ENCODE peak calls at places on chromosomes 11 and 22, in nine cellular contexts. One of them, this sample, is unnamed.

GRCh38 chr11:70854891-70855556 is 397.4 kb downstream of the SHANK2 start:
- DNase-seq in cardiac muscle cell: peak
- DNase-seq in neural progenitor cell: no peak
- DNase-seq in cardiac fibroblast: no peak
- DNase-seq in mucosa of descending colon: no peak
- DNase-seq in GM12865: no peak
- DNase-seq in Caco-2: no peak
- DNase-seq in WERI-Rb-1: peak
- DNase-seq in body of pancreas: peak
- DNase-seq in this sample: no peak

GRCh38 chr11:117107701-117108590 is 9.7 kb upstream of the SIK3 start:
- DNase-seq in cardiac muscle cell: no peak
- DNase-seq in neural progenitor cell: no peak
- DNase-seq in cardiac fibroblast: peak
- DNase-seq in mucosa of descending colon: no peak
- DNase-seq in GM12865: no peak
- DNase-seq in Caco-2: no peak
- DNase-seq in WERI-Rb-1: no peak
- DNase-seq in body of pancreas: no peak
- DNase-seq in this sample: no peak

GRCh38 chr11:61749607-61750217 is 2.7 kb upstream of the MYRF start:
- DNase-seq in cardiac muscle cell: no peak
- DNase-seq in neural progenitor cell: peak
- DNase-seq in cardiac fibroblast: no peak
- DNase-seq in mucosa of descending colon: no peak
- DNase-seq in GM12865: no peak
- DNase-seq in Caco-2: no peak
- DNase-seq in WERI-Rb-1: no peak
- DNase-seq in body of pancreas: no peak
- DNase-seq in this sample: no peak

GRCh38 chr11:88494857-88495256 is 157.3 kb upstream of the CTSC start:
- DNase-seq in cardiac muscle cell: peak
- DNase-seq in neural progenitor cell: peak
- DNase-seq in cardiac fibroblast: no peak
- DNase-seq in mucosa of descending colon: no peak
- DNase-seq in GM12865: peak
- DNase-seq in Caco-2: no peak
- DNase-seq in WERI-Rb-1: no peak
- DNase-seq in body of pancreas: no peak
- DNase-seq in this sample: no peak

GRCh38 chr22:17902960-17903359 is 121.4 kb downstream of the MICAL3 start:
- DNase-seq in cardiac muscle cell: no peak
- DNase-seq in neural progenitor cell: no peak
- DNase-seq in cardiac fibroblast: no peak
- DNase-seq in mucosa of descending colon: no peak
- DNase-seq in GM12865: no peak
- DNase-seq in Caco-2: no peak
- DNase-seq in WERI-Rb-1: no peak
- DNase-seq in body of pancreas: no peak
- DNase-seq in this sample: no peak

GRCh38 chr22:39306456-39307361 is 12.7 kb downstream of the RPL3 start:
- DNase-seq in cardiac muscle cell: peak
- DNase-seq in neural progenitor cell: peak
- DNase-seq in cardiac fibroblast: peak
- DNase-seq in mucosa of descending colon: no peak
- DNase-seq in GM12865: peak
- DNase-seq in Caco-2: peak
- DNase-seq in WERI-Rb-1: peak
- DNase-seq in body of pancreas: peak
- DNase-seq in this sample: no peak

GRCh38 chr22:42957958-42958357 is 57.0 kb downstream of the PACSIN2 start:
- DNase-seq in cardiac muscle cell: no peak
- DNase-seq in neural progenitor cell: no peak
- DNase-seq in cardiac fibroblast: peak
- DNase-seq in mucosa of descending colon: no peak
- DNase-seq in GM12865: no peak
- DNase-seq in Caco-2: no peak
- DNase-seq in WERI-Rb-1: no peak
- DNase-seq in body of pancreas: no peak
- DNase-seq in this sample: no peak

GRCh38 chr22:50712341-50713007 is 25.5 kb upstream of the ACR start:
- DNase-seq in cardiac muscle cell: no peak
- DNase-seq in neural progenitor cell: no peak
- DNase-seq in cardiac fibroblast: no peak
- DNase-seq in mucosa of descending colon: no peak
- DNase-seq in GM12865: no peak
- DNase-seq in Caco-2: no peak
- DNase-seq in WERI-Rb-1: no peak
- DNase-seq in body of pancreas: no peak
- DNase-seq in this sample: no peak

GRCh38 chr11:44047931-44048431 is at the start of gene ACCSL:
- DNase-seq in cardiac muscle cell: no peak
- DNase-seq in neural progenitor cell: no peak
- DNase-seq in cardiac fibroblast: peak
- DNase-seq in mucosa of descending colon: no peak
- DNase-seq in GM12865: no peak
- DNase-seq in Caco-2: no peak
- DNase-seq in WERI-Rb-1: no peak
- DNase-seq in body of pancreas: no peak
- DNase-seq in this sample: no peak

GRCh38 chr11:84247931-84248330 is 961.8 kb upstream of the CCDC90B start:
- DNase-seq in cardiac muscle cell: no peak
- DNase-seq in neural progenitor cell: no peak
- DNase-seq in cardiac fibroblast: peak
- DNase-seq in mucosa of descending colon: no peak
- DNase-seq in GM12865: no peak
- DNase-seq in Caco-2: no peak
- DNase-seq in WERI-Rb-1: no peak
- DNase-seq in body of pancreas: no peak
- DNase-seq in this sample: no peak

GRCh38 chr22:46674367-46674781 is 54.2 kb downstream of the GRAMD4 start:
- DNase-seq in cardiac muscle cell: no peak
- DNase-seq in neural progenitor cell: no peak
- DNase-seq in cardiac fibroblast: no peak
- DNase-seq in mucosa of descending colon: peak
- DNase-seq in GM12865: peak
- DNase-seq in Caco-2: no peak
- DNase-seq in WERI-Rb-1: no peak
- DNase-seq in body of pancreas: peak
- DNase-seq in this sample: no peak

GRCh38 chr11:34426766-34427170 is 12.0 kb upstream of the CAT start:
- DNase-seq in cardiac muscle cell: no peak
- DNase-seq in neural progenitor cell: no peak
- DNase-seq in cardiac fibroblast: no peak
- DNase-seq in mucosa of descending colon: no peak
- DNase-seq in GM12865: no peak
- DNase-seq in Caco-2: no peak
- DNase-seq in WERI-Rb-1: no peak
- DNase-seq in body of pancreas: no peak
- DNase-seq in this sample: peak

GRCh38 chr11:81033779-81034550 is 1593.1 kb upstream of the TENM4 start:
- DNase-seq in cardiac muscle cell: no peak
- DNase-seq in neural progenitor cell: no peak
- DNase-seq in cardiac fibroblast: no peak
- DNase-seq in mucosa of descending colon: no peak
- DNase-seq in GM12865: peak
- DNase-seq in Caco-2: no peak
- DNase-seq in WERI-Rb-1: no peak
- DNase-seq in body of pancreas: no peak
- DNase-seq in this sample: no peak

GRCh38 chr11:9605742-9606141 is 32.3 kb downstream of the WEE1 start:
- DNase-seq in cardiac muscle cell: no peak
- DNase-seq in neural progenitor cell: no peak
- DNase-seq in cardiac fibroblast: no peak
- DNase-seq in mucosa of descending colon: no peak
- DNase-seq in GM12865: no peak
- DNase-seq in Caco-2: no peak
- DNase-seq in WERI-Rb-1: no peak
- DNase-seq in body of pancreas: no peak
- DNase-seq in this sample: no peak

GRCh38 chr11:9607511-9607899 is 34.0 kb downstream of the WEE1 start:
- DNase-seq in cardiac muscle cell: no peak
- DNase-seq in neural progenitor cell: peak
- DNase-seq in cardiac fibroblast: no peak
- DNase-seq in mucosa of descending colon: no peak
- DNase-seq in GM12865: no peak
- DNase-seq in Caco-2: peak
- DNase-seq in WERI-Rb-1: no peak
- DNase-seq in body of pancreas: no peak
- DNase-seq in this sample: no peak

GRCh38 chr11:9604134-9604533 is 30.7 kb downstream of the WEE1 start:
- DNase-seq in cardiac muscle cell: no peak
- DNase-seq in neural progenitor cell: no peak
- DNase-seq in cardiac fibroblast: no peak
- DNase-seq in mucosa of descending colon: no peak
- DNase-seq in GM12865: no peak
- DNase-seq in Caco-2: no peak
- DNase-seq in WERI-Rb-1: no peak
- DNase-seq in body of pancreas: no peak
- DNase-seq in this sample: no peak

GRCh38 chr11:9609002-9609759 is 35.7 kb downstream of the WEE1 start:
- DNase-seq in cardiac muscle cell: no peak
- DNase-seq in neural progenitor cell: no peak
- DNase-seq in cardiac fibroblast: no peak
- DNase-seq in mucosa of descending colon: no peak
- DNase-seq in GM12865: peak
- DNase-seq in Caco-2: no peak
- DNase-seq in WERI-Rb-1: no peak
- DNase-seq in body of pancreas: no peak
- DNase-seq in this sample: no peak

GRCh38 chr11:9606799-9607510 is 33.5 kb downstream of the WEE1 start:
- DNase-seq in cardiac muscle cell: no peak
- DNase-seq in neural progenitor cell: peak
- DNase-seq in cardiac fibroblast: no peak
- DNase-seq in mucosa of descending colon: no peak
- DNase-seq in GM12865: no peak
- DNase-seq in Caco-2: peak
- DNase-seq in WERI-Rb-1: peak
- DNase-seq in body of pancreas: no peak
- DNase-seq in this sample: no peak
- TF ChIP-seq CTCF in cardiac muscle cell: no peak
- TF ChIP-seq CTCF in neural progenitor cell: peak
- TF ChIP-seq CTCF in cardiac fibroblast: no peak
- TF ChIP-seq CTCF in mucosa of descending colon: no peak
- TF ChIP-seq CTCF in GM12865: no peak
- TF ChIP-seq CTCF in Caco-2: peak
- TF ChIP-seq CTCF in WERI-Rb-1: peak
- TF ChIP-seq CTCF in body of pancreas: no peak
- TF ChIP-seq CTCF in this sample: no peak

DNA sequence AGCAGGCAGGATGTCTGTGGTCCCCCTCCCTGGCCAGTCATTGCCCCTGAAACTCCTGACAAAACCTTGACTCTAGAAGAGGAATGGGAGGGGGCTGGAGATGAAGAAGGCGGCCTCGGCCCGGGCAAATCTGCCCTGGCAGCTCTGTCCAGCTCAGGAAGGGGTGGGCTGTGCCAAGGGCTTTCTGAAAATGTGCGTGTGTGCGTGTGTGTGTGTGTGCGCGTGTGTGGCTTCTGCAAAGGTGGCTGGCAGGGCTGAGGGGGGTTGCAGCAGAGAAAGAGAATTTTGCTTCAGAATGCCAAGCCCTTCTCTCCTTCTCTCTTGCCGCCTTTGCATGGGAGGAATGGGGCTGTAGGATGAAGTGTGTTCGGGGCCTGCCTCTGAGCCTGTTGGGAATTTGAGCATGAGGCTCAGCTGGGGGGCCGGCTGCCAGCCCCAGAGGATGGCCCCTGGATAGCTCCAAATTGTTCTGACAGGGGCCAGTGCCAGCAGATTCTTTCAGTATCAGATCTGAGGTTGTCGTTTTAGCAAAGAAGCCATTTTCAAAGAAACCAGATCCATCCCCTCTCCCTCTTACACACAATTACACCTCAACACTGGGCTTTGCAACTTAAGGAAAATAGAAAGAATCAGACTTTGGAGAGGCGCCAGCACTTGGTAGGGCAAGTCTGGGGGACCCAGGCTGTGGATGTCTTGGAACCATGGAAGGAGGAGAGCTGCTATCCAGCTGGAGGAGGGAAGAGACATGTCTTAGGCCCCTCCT is 3.5 kb downstream of the TIMP3 start:
- DNase-seq in cardiac muscle cell: no peak
- DNase-seq in neural progenitor cell: peak
- DNase-seq in cardiac fibroblast: no peak
- DNase-seq in mucosa of descending colon: no peak
- DNase-seq in GM12865: no peak
- DNase-seq in Caco-2: no peak
- DNase-seq in WERI-Rb-1: no peak
- DNase-seq in body of pancreas: no peak
- DNase-seq in this sample: no peak
- H3K4me3 ChIP-seq in cardiac muscle cell: no peak
- H3K4me3 ChIP-seq in neural progenitor cell: peak
- H3K4me3 ChIP-seq in cardiac fibroblast: no peak
- H3K4me3 ChIP-seq in mucosa of descending colon: no peak
- H3K4me3 ChIP-seq in GM12865: no peak
- H3K4me3 ChIP-seq in Caco-2: no peak
- H3K4me3 ChIP-seq in WERI-Rb-1: no peak
- H3K4me3 ChIP-seq in body of pancreas: no peak
- H3K4me3 ChIP-seq in this sample: peak

DNA sequence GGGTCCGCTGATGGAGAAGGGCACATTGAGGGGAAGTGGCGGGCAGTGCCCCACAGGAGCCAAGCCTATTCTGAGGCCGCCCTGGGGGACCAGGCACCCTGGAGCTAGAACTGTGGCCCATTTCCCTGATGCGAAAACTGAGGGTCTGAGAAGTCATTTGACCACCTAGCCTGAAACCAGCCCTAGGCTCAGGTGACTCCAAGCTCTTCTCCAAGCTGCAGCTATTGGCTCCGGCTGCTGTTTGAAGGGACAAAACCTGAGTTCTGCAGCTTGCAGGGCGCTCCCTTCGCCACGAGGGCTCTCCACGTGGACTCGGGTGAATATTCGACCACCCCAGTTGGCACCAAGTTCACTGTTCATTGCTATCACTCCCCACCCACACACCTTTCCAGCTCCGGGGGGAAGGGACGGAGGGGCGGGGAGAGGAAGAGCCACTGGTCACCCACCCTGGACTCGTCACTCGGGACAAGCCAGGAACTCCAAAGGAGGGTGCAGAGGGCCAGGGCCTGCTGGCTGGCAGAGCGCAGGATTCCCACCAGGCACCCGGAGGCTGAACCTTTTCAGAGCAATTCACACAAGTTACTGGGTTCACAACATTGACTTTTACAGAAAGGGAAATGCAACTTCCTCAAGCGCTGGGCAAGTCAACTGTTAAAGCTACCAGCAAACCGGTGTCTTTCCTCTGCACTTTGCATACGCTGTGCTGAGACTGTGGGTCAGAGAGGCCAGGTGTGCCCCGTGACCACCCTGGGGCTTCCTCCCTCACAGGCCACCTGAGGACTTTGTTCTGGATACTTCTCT is 1.1 kb upstream of the RAC2 start:
- DNase-seq in cardiac muscle cell: no peak
- DNase-seq in neural progenitor cell: no peak
- DNase-seq in cardiac fibroblast: no peak
- DNase-seq in mucosa of descending colon: peak
- DNase-seq in GM12865: peak
- DNase-seq in Caco-2: no peak
- DNase-seq in WERI-Rb-1: no peak
- DNase-seq in body of pancreas: no peak
- DNase-seq in this sample: no peak
- TF ChIP-seq CTCF in cardiac muscle cell: no peak
- TF ChIP-seq CTCF in neural progenitor cell: no peak
- TF ChIP-seq CTCF in cardiac fibroblast: no peak
- TF ChIP-seq CTCF in mucosa of descending colon: no peak
- TF ChIP-seq CTCF in GM12865: no peak
- TF ChIP-seq CTCF in Caco-2: no peak
- TF ChIP-seq CTCF in WERI-Rb-1: no peak
- TF ChIP-seq CTCF in body of pancreas: no peak
- TF ChIP-seq CTCF in this sample: no peak

GRCh38 chr11:123103326-123103980 is 41.5 kb upstream of the HSPA8 start:
- DNase-seq in cardiac muscle cell: peak
- DNase-seq in neural progenitor cell: peak
- DNase-seq in cardiac fibroblast: peak
- DNase-seq in mucosa of descending colon: no peak
- DNase-seq in GM12865: peak
- DNase-seq in Caco-2: peak
- DNase-seq in WERI-Rb-1: peak
- DNase-seq in body of pancreas: peak
- DNase-seq in this sample: peak
- H3K4me3 ChIP-seq in cardiac muscle cell: no peak
- H3K4me3 ChIP-seq in neural progenitor cell: no peak
- H3K4me3 ChIP-seq in cardiac fibroblast: no peak
- H3K4me3 ChIP-seq in mucosa of descending colon: no peak
- H3K4me3 ChIP-seq in GM12865: no peak
- H3K4me3 ChIP-seq in Caco-2: no peak
- H3K4me3 ChIP-seq in WERI-Rb-1: no peak
- H3K4me3 ChIP-seq in body of pancreas: no peak
- H3K4me3 ChIP-seq in this sample: no peak